ENCODE peak calls at places on chromosomes 11 and 22, in six cellular contexts. A is stimulated activated naive CD4-positive, alpha-beta T cell; Z is A549; L is MCF 10A; H is left ventricle myocardium inferior; Y is stromal cell of bone marrow. D is an unnamed sample.

GRCh38 chr11:103735497-103736032 is 300.9 kb upstream of the DDI1 start:
- DNase-seq in H (no peak), Y (no peak), A (no peak), Z (no peak), L (peak; percentile 6), D (no peak)

GRCh38 chr11:67252831-67253239 is 13.4 kb upstream of the GRK2 start:
- DNase-seq in Y (peak; percentile 58), Z (peak; percentile 49), H (no peak), A (peak; percentile 15), L (peak; percentile 46), D (peak; percentile 53)

GRCh38 chr11:111812211-111812610 is 46.0 kb upstream of the PPP2R1B start:
- DNase-seq in L (no peak), Z (no peak), H (no peak), Y (no peak), A (no peak), D (no peak)

GRCh38 chr11:112605093-112605666 is 344.5 kb upstream of the PLET1 start:
- DNase-seq in A (no peak), Z (no peak), H (no peak), L (no peak), Y (peak; percentile 10), D (no peak)

GRCh38 chr22:21939392-21940319 is 13.0 kb downstream of the PPM1F start:
- DNase-seq in Y (no peak), H (no peak), Z (no peak), L (no peak), A (no peak), D (no peak)

GRCh38 chr11:9689721-9690120 is 25.8 kb downstream of the SWAP70 start:
- DNase-seq in L (peak; percentile 2), H (no peak), A (no peak), Y (no peak), Z (no peak), D (no peak)

GRCh38 chr11:69382131-69383128 is 88.5 kb downstream of the MYEOV start:
- DNase-seq in L (no peak), Y (no peak), A (no peak), Z (no peak), H (peak; percentile 57), D (no peak)

GRCh38 chr11:132054822-132055221 is 684.4 kb downstream of the NTM start:
- DNase-seq in Y (peak; percentile 72), A (no peak), Z (no peak), H (no peak), L (no peak), D (peak; percentile 84)

GRCh38 chr11:13126430-13126829 is 117.3 kb downstream of the RASSF10 start:
- DNase-seq in A (no peak), Y (peak; percentile 98), Z (peak; percentile 54), L (peak; percentile 98), H (no peak), D (peak; percentile 100)

GRCh38 chr11:78354741-78355705 is 62.6 kb downstream of the GAB2 start:
- DNase-seq in L (no peak), Z (no peak), Y (no peak), A (no peak), H (no peak), D (no peak)

GRCh38 chr11:12938590-12939247 is 70.4 kb upstream of the RASSF10 start:
- DNase-seq in Y (no peak), A (no peak), L (no peak), Z (no peak), H (no peak), D (no peak)

GRCh38 chr22:50340157-50340879 is 2.8 kb upstream of the PPP6R2 start:
- DNase-seq in A (no peak), Y (no peak), L (peak; percentile 13), H (no peak), Z (no peak), D (no peak)